ENCODE peak calls at places on chromosomes 4 and X, in five cellular contexts. F is GM23338, Z is A549, E is GM12878, M is HepG2. P is an unnamed sample.

GRCh38 chr4:40648742-40649281 is 19.1 kb upstream of the RBM47 start:
- DNase-seq in F (peak; percentile 12), Z (no peak), E (no peak), M (no peak), P (no peak)

GRCh38 chrX:3550160-3550765 is 163.2 kb downstream of the PRKX start:
- DNase-seq in F (no peak), Z (peak; percentile 25), E (no peak), M (no peak), P (peak; percentile 7)

GRCh38 chr4:74838746-74839370 is 44.5 kb upstream of the BTC start:
- DNase-seq in F (no peak), Z (no peak), E (no peak), M (no peak), P (no peak)

GRCh38 chr4:83831588-83831987 is 295.7 kb downstream of the GPAT3 start:
- DNase-seq in F (no peak), Z (no peak), E (no peak), M (no peak), P (no peak)

GRCh38 chr4:113256946-113257345 is 207.5 kb downstream of the ANK2 start:
- DNase-seq in F (no peak), Z (no peak), E (no peak), M (no peak), P (no peak)

GRCh38 chr4:151950993-151951726 is 190.4 kb upstream of the GATB start:
- DNase-seq in F (no peak), Z (no peak), E (no peak), M (no peak), P (no peak)

GRCh38 chr4:164337219-164337944 is 416.5 kb upstream of the SMIM31 start:
- DNase-seq in F (peak; percentile 4), Z (no peak), E (no peak), M (no peak), P (no peak)

GRCh38 chr4:87258677-87259076 is 38.3 kb upstream of the KLHL8 start:
- DNase-seq in F (no peak), Z (no peak), E (no peak), M (no peak), P (no peak)

GRCh38 chr4:140081582-140082398 is 72.2 kb downstream of the MAML3 start:
- DNase-seq in F (no peak), Z (no peak), E (no peak), M (no peak), P (no peak)

DNA sequence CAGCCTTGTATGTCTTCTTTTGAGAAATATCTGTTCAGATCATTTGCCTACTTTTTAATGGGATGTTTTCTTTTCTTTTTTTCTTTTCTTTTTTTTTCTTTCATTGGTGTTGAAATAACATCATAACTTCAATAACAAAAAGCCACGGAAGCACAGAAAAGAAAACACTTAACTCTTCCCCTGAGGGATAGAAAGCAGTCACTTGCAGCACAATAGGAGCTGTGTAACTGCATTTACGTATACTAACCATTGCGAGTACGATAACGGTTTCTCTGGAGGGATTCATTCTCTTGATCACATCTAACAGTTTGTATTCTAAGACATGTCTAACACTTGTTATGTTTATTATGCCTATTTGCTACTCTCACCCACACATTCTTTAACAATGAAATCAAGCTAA is 27.3 kb downstream of the C4orf46 start:
- DNase-seq in F (no peak), Z (no peak), E (no peak), M (no peak), P (no peak)
- TF ChIP-seq JUNB in F (no peak), Z (no peak), E (no peak), M (no peak), P (no peak)

DNA sequence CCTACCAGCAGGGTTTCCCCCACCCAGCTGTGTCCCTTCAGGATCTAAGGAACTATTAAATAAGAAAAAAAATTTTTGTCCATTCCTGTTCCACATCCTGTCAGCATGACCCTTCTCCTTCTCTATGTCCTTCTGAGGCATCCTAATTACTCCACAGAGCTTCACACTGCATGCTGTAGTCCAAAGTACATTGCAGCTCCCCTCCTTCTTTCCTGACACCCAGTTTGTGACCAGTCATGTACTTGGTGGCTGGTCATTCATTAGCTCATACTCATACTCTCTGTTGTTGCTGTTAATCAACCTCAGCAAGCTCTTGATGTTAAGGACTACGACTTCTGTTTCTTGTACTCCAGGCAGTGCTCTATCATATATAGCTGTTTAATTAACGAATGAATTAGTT is 2.4 kb upstream of the EGF start:
- DNase-seq in F (no peak), Z (no peak), E (no peak), M (no peak), P (no peak)
- TF ChIP-seq JUNB in F (no peak), Z (no peak), E (no peak), M (no peak), P (no peak)

GRCh38 chr4:128951316-128951715 is 141.8 kb downstream of the JADE1 start:
- DNase-seq in F (no peak), Z (no peak), E (no peak), M (no peak), P (no peak)
- TF ChIP-seq JUNB in F (no peak), Z (no peak), E (no peak), M (no peak), P (no peak)

DNA sequence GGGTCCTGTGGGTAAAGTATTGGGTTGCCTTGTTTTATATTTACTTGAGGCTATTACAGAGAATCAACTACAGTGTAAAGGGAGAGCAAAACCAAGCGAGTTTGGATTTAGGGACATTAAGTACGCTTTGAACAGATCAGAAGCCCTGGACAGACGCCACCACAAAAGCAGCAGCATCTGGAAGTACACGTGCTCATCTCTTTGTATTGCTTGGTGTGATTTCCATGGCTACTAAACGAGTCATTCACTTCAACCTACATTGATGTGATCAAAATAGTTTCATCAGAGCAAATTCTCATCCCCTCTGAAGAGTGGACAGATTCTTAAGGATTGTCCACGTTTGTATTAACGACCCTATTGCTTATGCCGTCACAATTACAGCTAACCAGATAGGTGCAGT is 85.1 kb downstream of the SORBS2 start:
- DNase-seq in F (no peak), Z (no peak), E (no peak), M (no peak), P (no peak)
- TF ChIP-seq JUNB in F (no peak), Z (no peak), E (no peak), M (no peak), P (no peak)

DNA sequence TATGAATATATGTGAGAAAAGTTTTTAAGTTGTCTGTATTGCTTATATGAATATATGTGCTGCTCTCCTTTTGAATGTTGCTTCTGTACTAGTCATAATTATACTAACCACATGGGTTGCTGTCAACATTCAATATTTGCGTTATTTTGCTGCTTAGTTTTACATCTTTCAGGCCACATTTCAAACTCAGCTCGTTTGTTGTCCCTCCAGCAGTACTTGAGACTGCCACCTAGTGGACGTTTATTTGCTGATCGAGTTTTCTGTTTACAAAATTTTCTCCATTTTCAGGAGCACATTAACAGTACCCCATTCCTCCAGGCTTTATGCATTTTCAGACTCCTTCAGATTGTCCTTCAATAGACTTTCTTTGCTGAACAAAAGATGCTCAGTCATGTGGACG is 75.8 kb downstream of the NUDT11 start:
- DNase-seq in F (peak; percentile 72), Z (peak; percentile 3), E (no peak), M (peak; percentile 5), P (peak; percentile 17)
- TF ChIP-seq JUNB in F (no peak), Z (no peak), E (no peak), M (no peak), P (no peak)

GRCh38 chr4:132592340-132592739 is 556.8 kb upstream of the PCDH10 start:
- DNase-seq in F (no peak), Z (no peak), E (no peak), M (peak; percentile 16), P (no peak)

GRCh38 chr4:132592850-132593249 is 556.2 kb upstream of the PCDH10 start:
- DNase-seq in F (no peak), Z (no peak), E (no peak), M (no peak), P (no peak)

DNA sequence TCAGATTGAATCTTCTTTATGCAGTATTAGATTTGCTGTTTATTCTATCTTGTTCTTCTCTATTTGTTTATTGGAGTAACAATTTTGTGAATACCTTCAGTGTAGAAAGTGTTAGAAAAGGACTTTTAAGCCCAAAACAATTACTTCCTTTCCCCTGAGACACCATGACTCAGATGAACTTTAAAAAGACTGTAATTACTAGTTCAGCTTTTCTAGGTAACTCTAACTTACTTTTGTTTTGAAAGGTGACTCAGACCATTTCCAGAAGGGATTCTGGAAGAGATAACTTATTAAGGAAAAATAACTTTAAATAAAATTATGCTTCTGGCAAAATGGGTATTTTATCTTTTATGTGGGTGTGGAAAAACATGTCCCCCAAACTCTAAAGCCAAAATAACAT is 561.5 kb upstream of the PCDH10 start:
- DNase-seq in F (no peak), Z (no peak), E (no peak), M (no peak), P (no peak)
- TF ChIP-seq JUNB in F (no peak), Z (no peak), E (no peak), M (no peak), P (no peak)

GRCh38 chr4:7186081-7186480 is 6.3 kb upstream of the SORCS2 start:
- DNase-seq in F (peak; percentile 72), Z (peak; percentile 49), E (no peak), M (peak; percentile 24), P (peak; percentile 50)
- TF ChIP-seq JUNB in F (no peak), Z (no peak), E (no peak), M (no peak), P (no peak)

DNA sequence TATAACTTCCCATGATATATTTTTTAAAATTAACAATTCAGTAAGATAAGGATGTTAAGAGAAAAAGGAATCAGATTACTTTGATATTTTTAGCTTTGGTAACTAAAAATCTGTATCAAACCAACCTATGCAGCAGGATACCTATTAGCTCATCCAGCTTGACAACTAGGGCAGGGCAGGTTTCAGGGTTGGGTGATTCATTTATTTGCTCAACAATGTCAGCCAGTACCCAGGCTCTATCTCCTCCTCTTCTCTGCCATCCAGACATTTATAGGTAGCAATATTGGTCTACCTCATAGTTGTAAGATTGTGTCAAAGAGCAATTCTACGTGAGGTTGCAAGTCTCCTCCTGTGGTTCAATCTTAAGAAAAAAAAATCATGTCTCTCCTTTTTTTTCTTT is 421.9 kb downstream of the ANKRD50 start:
- DNase-seq in F (no peak), Z (peak; percentile 1), E (no peak), M (no peak), P (no peak)
- TF ChIP-seq JUNB in F (no peak), Z (no peak), E (no peak), M (no peak), P (no peak)

GRCh38 chr4:24748023-24748422 is 47.4 kb upstream of the SOD3 start:
- DNase-seq in F (no peak), Z (no peak), E (no peak), M (no peak), P (no peak)

GRCh38 chr4:24752140-24752539 is 43.2 kb upstream of the SOD3 start:
- DNase-seq in F (no peak), Z (no peak), E (no peak), M (no peak), P (no peak)

GRCh38 chr4:24747234-24747975 is 48.0 kb upstream of the SOD3 start:
- DNase-seq in F (no peak), Z (no peak), E (no peak), M (no peak), P (no peak)

GRCh38 chr4:24748758-24749350 is 46.5 kb upstream of the SOD3 start:
- DNase-seq in F (no peak), Z (no peak), E (no peak), M (no peak), P (no peak)

DNA sequence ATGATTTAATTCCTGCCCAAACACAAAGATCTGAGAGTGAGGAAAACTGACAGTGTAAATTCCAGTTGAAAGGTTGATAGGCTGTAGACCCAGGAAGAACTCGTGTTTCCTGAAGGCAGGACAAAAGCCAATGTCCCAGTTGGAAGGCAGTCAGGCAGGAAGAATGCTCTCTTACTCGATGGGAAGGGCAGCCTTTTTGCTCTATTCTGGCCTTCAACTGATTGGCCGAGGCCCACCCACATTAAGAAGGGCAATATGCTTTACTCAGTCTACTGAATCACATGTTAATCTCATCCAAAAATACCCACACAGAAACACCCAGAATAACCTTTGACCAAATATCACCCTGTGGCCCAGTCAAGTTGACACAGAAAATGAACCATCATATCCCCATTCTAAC is 45.3 kb upstream of the SOD3 start:
- DNase-seq in F (no peak), Z (no peak), E (no peak), M (no peak), P (no peak)
- TF ChIP-seq JUNB in F (no peak), Z (no peak), E (no peak), M (no peak), P (no peak)

P was measured in K562.